ENCODE peak calls at places on chromosome 20, in five cellular contexts. D, H, X, L and E are unnamed samples.

GRCh38 chr20:17912916-17913315 is 55.7 kb downstream of the SNX5 start:
- DNase-seq in H (no peak), L (no peak), D (no peak), X (no peak), E (no peak)

GRCh38 chr20:3935295-3935955 is 46.2 kb downstream of the PANK2 start:
- DNase-seq in X (no peak), H (no peak), D (peak), L (no peak), E (no peak)

GRCh38 chr20:40019510-40019909 is 669.5 kb downstream of the MAFB start:
- DNase-seq in H (no peak), L (no peak), D (no peak), X (no peak), E (no peak)

GRCh38 chr20:17024513-17025105 is 202.2 kb upstream of the PCSK2 start:
- DNase-seq in H (no peak), D (no peak), L (no peak), X (no peak), E (no peak)

GRCh38 chr20:22379472-22379871 is 204.9 kb downstream of the FOXA2 start:
- DNase-seq in H (no peak), D (no peak), X (no peak), L (no peak), E (no peak)

GRCh38 chr20:58987790-58988564 is 6.9 kb downstream of the NELFCD start:
- DNase-seq in L (peak), D (peak), X (no peak), H (no peak), E (peak)

GRCh38 chr20:46307139-46307998 is 929 bp downstream of the CDH22 start:
- DNase-seq in D (peak), X (peak), H (no peak), L (peak), E (no peak)

GRCh38 chr20:62433655-62434054 is 6.3 kb upstream of the RBBP8NL start:
- DNase-seq in L (peak), X (no peak), D (peak), H (no peak), E (no peak)

GRCh38 chr20:33606114-33606771 is 55.9 kb upstream of the C20orf144 start:
- DNase-seq in D (no peak), X (no peak), L (no peak), H (no peak), E (no peak)

GRCh38 chr20:2379511-2380229 is 1.0 kb upstream of the TGM6 start:
- DNase-seq in D (no peak), H (no peak), L (no peak), X (no peak), E (no peak)

GRCh38 chr20:48793776-48794175 is 34.0 kb downstream of the PREX1 start:
- DNase-seq in H (no peak), X (no peak), D (no peak), L (no peak), E (no peak)

GRCh38 chr20:37411408-37412306 is 65.7 kb downstream of the SRC start:
- DNase-seq in H (no peak), X (no peak), L (no peak), D (no peak), E (no peak)

GRCh38 chr20:37929366-37930014 is 26.6 kb downstream of the VSTM2L start:
- DNase-seq in X (no peak), H (no peak), L (no peak), D (no peak), E (no peak)

GRCh38 chr20:51624157-51624731 is 81.7 kb upstream of the NFATC2 start:
- DNase-seq in H (no peak), L (peak), X (peak), D (no peak), E (no peak)

GRCh38 chr20:21941941-21942805 is 236.7 kb downstream of the PAX1 start:
- DNase-seq in L (no peak), X (no peak), D (no peak), H (no peak), E (no peak)

GRCh38 chr20:58553841-58554240 is 38.6 kb upstream of the APCDD1L start:
- DNase-seq in L (no peak), X (no peak), D (peak), H (no peak), E (no peak)

GRCh38 chr20:17522528-17522927 is 8.7 kb downstream of the BFSP1 start:
- DNase-seq in L (no peak), H (no peak), X (no peak), D (no peak), E (no peak)

GRCh38 chr20:62742979-62743776 is 34.5 kb downstream of the NTSR1 start:
- DNase-seq in H (no peak), X (no peak), L (no peak), D (peak), E (no peak)

GRCh38 chr20:38221041-38221589 is 39.4 kb downstream of the KIAA1755 start:
- DNase-seq in H (no peak), L (peak), X (peak), D (peak), E (no peak)

GRCh38 chr20:47196091-47197081 is 160.1 kb downstream of the ZMYND8 start:
- DNase-seq in X (peak), L (peak), H (peak), D (peak), E (peak)

GRCh38 chr20:53608456-53609413 is 15.1 kb upstream of the ZNF217 start:
- DNase-seq in D (no peak), X (no peak), L (peak), H (no peak), E (peak)

GRCh38 chr20:4602297-4602631 is 119.4 kb upstream of the PRND start:
- DNase-seq in X (no peak), L (no peak), D (no peak), H (peak), E (no peak)

GRCh38 chr20:21714297-21715192 is 9.1 kb downstream of the PAX1 start:
- DNase-seq in H (no peak), L (no peak), D (no peak), X (no peak), E (no peak)

GRCh38 chr20:41344477-41344876 is 3.9 kb downstream of the LPIN3 start:
- DNase-seq in X (peak), L (no peak), D (peak), H (no peak), E (no peak)

GRCh38 chr20:4026093-4026601 is 10.8 kb upstream of the RNF24 start:
- DNase-seq in X (peak), L (no peak), D (peak), H (peak), E (peak)

GRCh38 chr20:19952392-19952791 is 64.8 kb upstream of the NAA20 start:
- DNase-seq in X (no peak), H (no peak), L (no peak), D (no peak), E (no peak)

GRCh38 chr20:25252226-25252625 is 4.3 kb downstream of the PYGB start:
- DNase-seq in H (no peak), D (no peak), X (no peak), L (no peak), E (peak)

GRCh38 chr20:47454298-47455132 is 47.2 kb upstream of the NCOA3 start:
- DNase-seq in L (no peak), D (no peak), H (no peak), X (no peak), E (no peak)

GRCh38 chr20:17925940-17926300 is 42.7 kb downstream of the SNX5 start:
- DNase-seq in H (no peak), X (no peak), D (no peak), L (no peak), E (no peak)

GRCh38 chr20:9999660-10000059 is 35.1 kb upstream of the ANKEF1 start:
- DNase-seq in D (no peak), H (no peak), L (no peak), X (no peak), E (no peak)

GRCh38 chr20:22509090-22509938 is 75.1 kb downstream of the FOXA2 start:
- DNase-seq in X (no peak), D (no peak), H (peak), L (no peak), E (no peak)

GRCh38 chr20:50645253-50646068 is 45.9 kb downstream of the RIPOR3 start:
- DNase-seq in H (peak), L (peak), X (no peak), D (peak), E (no peak)

GRCh38 chr20:48459729-48460395 is 367.9 kb downstream of the PREX1 start:
- DNase-seq in H (no peak), L (no peak), D (peak), X (no peak), E (no peak)

GRCh38 chr20:21105429-21106170 is 558 bp downstream of the LINC00237 start:
- DNase-seq in H (no peak), X (peak), D (no peak), L (no peak), E (no peak)

GRCh38 chr20:25058797-25059486 is 1.0 kb upstream of the ACSS1 start:
- DNase-seq in H (no peak), L (peak), X (peak), D (peak), E (peak)

DNA sequence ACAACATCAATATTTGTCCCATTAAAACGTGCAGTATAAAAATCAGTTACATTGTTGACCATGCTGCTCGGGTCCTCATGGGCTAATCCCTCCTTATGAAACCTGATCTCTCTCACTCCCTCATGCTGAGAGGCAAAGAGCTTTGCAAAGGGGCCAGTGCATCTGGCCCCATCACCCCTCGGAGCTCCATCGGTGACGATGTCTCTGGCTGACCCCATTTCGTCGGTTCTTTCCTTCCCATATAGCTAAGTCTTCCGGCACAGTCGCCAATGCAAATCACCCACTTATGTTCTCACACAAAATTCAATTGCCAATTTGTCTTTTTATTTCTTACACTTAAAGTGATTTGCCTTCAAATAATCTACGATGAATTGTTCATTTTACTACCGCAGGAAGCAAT is 199.9 kb upstream of the CDH4 start:
- DNase-seq in L (no peak), D (peak), H (no peak), X (no peak), E (no peak)
- TF ChIP-seq POLR2AphosphoS5 in L (no peak), D (no peak), H (no peak), X (no peak), E (no peak)

GRCh38 chr20:44034451-44034850 is 119.8 kb downstream of the TOX2 start:
- DNase-seq in L (peak), X (no peak), D (no peak), H (no peak), E (no peak)
- H3K4me3 ChIP-seq in L (no peak), X (no peak), D (no peak), H (no peak), E (no peak)

GRCh38 chr20:12677925-12678324 is 330.8 kb upstream of the SPTLC3 start:
- DNase-seq in L (no peak), D (no peak), H (no peak), X (no peak), E (no peak)

GRCh38 chr20:12670292-12670691 is 338.5 kb upstream of the SPTLC3 start:
- DNase-seq in D (no peak), X (no peak), L (no peak), H (no peak), E (no peak)

DNA sequence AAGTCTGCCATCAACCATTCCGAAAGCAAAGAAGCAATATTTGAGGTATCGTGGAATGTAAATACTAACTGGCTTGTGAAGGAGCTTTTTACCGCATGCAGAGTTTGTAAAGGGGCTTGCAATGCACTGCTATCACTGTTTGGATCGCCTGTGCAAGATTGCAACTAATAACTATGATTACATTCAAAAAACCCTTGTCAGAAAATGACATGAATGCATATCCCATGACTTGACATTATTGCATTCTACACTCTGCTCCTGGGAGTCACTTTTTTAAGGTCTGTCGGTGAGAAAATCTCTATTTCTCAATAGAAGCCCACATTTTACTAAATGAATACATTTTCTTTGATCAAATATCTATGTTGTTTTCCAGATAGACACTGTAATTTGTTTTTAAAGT is 335.4 kb upstream of the SPTLC3 start:
- DNase-seq in L (no peak), H (no peak), D (no peak), X (no peak), E (no peak)
- TF ChIP-seq EP300 in L (no peak), H (no peak), D (no peak), X (no peak), E (no peak)

DNA sequence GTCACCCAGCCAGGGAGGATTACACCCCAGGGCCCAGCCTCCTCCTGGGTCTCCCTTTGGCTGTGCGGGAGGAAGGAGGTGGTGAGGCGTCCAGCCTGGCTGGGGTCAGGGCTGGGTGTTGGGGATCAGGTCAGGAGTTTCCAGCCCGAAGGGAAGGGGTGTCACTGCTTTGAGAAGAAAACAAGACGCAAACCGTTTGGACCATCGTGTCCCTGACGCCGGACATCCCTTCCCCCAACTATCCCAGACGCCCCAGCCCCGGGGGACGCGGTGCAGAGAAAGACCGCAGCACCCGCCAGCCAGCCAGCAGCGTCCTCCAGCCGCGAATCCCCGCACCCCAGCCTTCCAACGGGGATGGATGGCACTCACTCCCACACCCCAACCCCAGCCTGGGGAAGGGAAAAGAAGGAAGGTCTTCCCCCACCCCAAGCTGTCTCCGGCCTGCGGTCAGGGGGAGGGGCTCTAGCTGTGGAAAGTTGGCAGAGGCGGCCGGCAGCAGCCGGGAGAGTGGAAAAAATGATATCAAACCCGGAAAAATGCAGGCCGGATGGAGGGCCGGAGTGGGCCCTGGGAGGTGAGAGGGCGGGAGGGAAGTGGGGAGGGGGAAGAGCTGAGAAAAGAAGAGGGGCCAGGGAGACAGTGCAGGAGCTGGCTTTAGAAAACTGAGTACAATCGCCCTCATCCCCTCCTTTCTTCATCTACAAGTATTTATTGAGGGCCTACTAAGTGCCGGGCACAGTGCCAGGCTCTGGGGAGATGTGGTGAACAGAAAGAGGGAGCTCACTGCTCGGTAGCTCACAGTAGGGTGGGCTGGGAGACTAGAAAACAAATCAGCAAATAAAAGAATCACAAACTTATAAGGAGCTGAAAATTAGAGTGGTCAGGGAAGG is 10.6 kb downstream of the REM1 start:
- DNase-seq in X (peak), H (no peak), L (no peak), D (peak), E (peak)
- TF ChIP-seq POLR2AphosphoS5 in X (peak), H (peak), L (no peak), D (peak), E (no peak)